ENCODE peak calls at places on chromosome 9, in eight cellular contexts. One of them, this sample, is unnamed.

GRCh38 chr9:109349431-109349846 is 28.6 kb upstream of the EPB41L4B start:
- DNase-seq in RWPE1: peak; percentile 57
- DNase-seq in breast epithelium: no peak
- DNase-seq in brain microvascular endothelial cell: peak; percentile 87
- DNase-seq in non-pigmented ciliary epithelial cell: peak; percentile 68
- DNase-seq in dorsolateral prefrontal cortex: no peak
- DNase-seq in SW480: no peak
- DNase-seq in CD4-positive, alpha-beta T cell: no peak
- DNase-seq in this sample: peak; percentile 53

GRCh38 chr9:112033237-112034215 is 136.9 kb downstream of the UGCG start:
- DNase-seq in RWPE1: no peak
- DNase-seq in breast epithelium: no peak
- DNase-seq in brain microvascular endothelial cell: no peak
- DNase-seq in non-pigmented ciliary epithelial cell: no peak
- DNase-seq in dorsolateral prefrontal cortex: no peak
- DNase-seq in SW480: no peak
- DNase-seq in CD4-positive, alpha-beta T cell: no peak
- DNase-seq in this sample: no peak

GRCh38 chr9:77386187-77386586 is 208.9 kb downstream of the VPS13A start:
- DNase-seq in RWPE1: no peak
- DNase-seq in breast epithelium: no peak
- DNase-seq in brain microvascular endothelial cell: no peak
- DNase-seq in non-pigmented ciliary epithelial cell: no peak
- DNase-seq in dorsolateral prefrontal cortex: no peak
- DNase-seq in SW480: no peak
- DNase-seq in CD4-positive, alpha-beta T cell: no peak
- DNase-seq in this sample: no peak

GRCh38 chr9:134434896-134435506 is 108.7 kb downstream of the RXRA start:
- DNase-seq in RWPE1: peak; percentile 90
- DNase-seq in breast epithelium: peak; percentile 96
- DNase-seq in brain microvascular endothelial cell: peak; percentile 91
- DNase-seq in non-pigmented ciliary epithelial cell: peak; percentile 83
- DNase-seq in dorsolateral prefrontal cortex: peak; percentile 92
- DNase-seq in SW480: peak; percentile 61
- DNase-seq in CD4-positive, alpha-beta T cell: no peak
- DNase-seq in this sample: peak; percentile 96

GRCh38 chr9:133130721-133131244 is 9.7 kb upstream of the RALGDS start:
- DNase-seq in RWPE1: no peak
- DNase-seq in breast epithelium: no peak
- DNase-seq in brain microvascular endothelial cell: no peak
- DNase-seq in non-pigmented ciliary epithelial cell: no peak
- DNase-seq in dorsolateral prefrontal cortex: no peak
- DNase-seq in SW480: no peak
- DNase-seq in CD4-positive, alpha-beta T cell: peak; percentile 60
- DNase-seq in this sample: no peak

GRCh38 chr9:21381752-21382339 is 3.4 kb downstream of the IFNA2 start:
- DNase-seq in RWPE1: no peak
- DNase-seq in breast epithelium: no peak
- DNase-seq in brain microvascular endothelial cell: no peak
- DNase-seq in non-pigmented ciliary epithelial cell: no peak
- DNase-seq in dorsolateral prefrontal cortex: no peak
- DNase-seq in SW480: peak; percentile 14
- DNase-seq in CD4-positive, alpha-beta T cell: no peak
- DNase-seq in this sample: peak; percentile 51

GRCh38 chr9:70091553-70091952 is 47.9 kb downstream of the MAMDC2 start:
- DNase-seq in RWPE1: no peak
- DNase-seq in breast epithelium: no peak
- DNase-seq in brain microvascular endothelial cell: no peak
- DNase-seq in non-pigmented ciliary epithelial cell: no peak
- DNase-seq in dorsolateral prefrontal cortex: no peak
- DNase-seq in SW480: no peak
- DNase-seq in CD4-positive, alpha-beta T cell: no peak
- DNase-seq in this sample: no peak

GRCh38 chr9:36074870-36075532 is 38.3 kb downstream of the RECK start:
- DNase-seq in RWPE1: peak; percentile 81
- DNase-seq in breast epithelium: peak; percentile 52
- DNase-seq in brain microvascular endothelial cell: peak; percentile 73
- DNase-seq in non-pigmented ciliary epithelial cell: peak; percentile 76
- DNase-seq in dorsolateral prefrontal cortex: peak; percentile 60
- DNase-seq in SW480: no peak
- DNase-seq in CD4-positive, alpha-beta T cell: no peak
- DNase-seq in this sample: peak; percentile 65

GRCh38 chr9:120353501-120353900 is 226.5 kb downstream of the CDK5RAP2 start:
- DNase-seq in RWPE1: no peak
- DNase-seq in breast epithelium: no peak
- DNase-seq in brain microvascular endothelial cell: no peak
- DNase-seq in non-pigmented ciliary epithelial cell: no peak
- DNase-seq in dorsolateral prefrontal cortex: no peak
- DNase-seq in SW480: peak; percentile 28
- DNase-seq in CD4-positive, alpha-beta T cell: no peak
- DNase-seq in this sample: peak; percentile 15

GRCh38 chr9:117783828-117784227 is 79.6 kb downstream of the TLR4 start:
- DNase-seq in RWPE1: no peak
- DNase-seq in breast epithelium: no peak
- DNase-seq in brain microvascular endothelial cell: no peak
- DNase-seq in non-pigmented ciliary epithelial cell: no peak
- DNase-seq in dorsolateral prefrontal cortex: no peak
- DNase-seq in SW480: no peak
- DNase-seq in CD4-positive, alpha-beta T cell: no peak
- DNase-seq in this sample: no peak

GRCh38 chr9:17906204-17906840 is 327.5 kb downstream of the SH3GL2 start:
- DNase-seq in RWPE1: no peak
- DNase-seq in breast epithelium: no peak
- DNase-seq in brain microvascular endothelial cell: no peak
- DNase-seq in non-pigmented ciliary epithelial cell: no peak
- DNase-seq in dorsolateral prefrontal cortex: no peak
- DNase-seq in SW480: no peak
- DNase-seq in CD4-positive, alpha-beta T cell: no peak
- DNase-seq in this sample: peak; percentile 53

GRCh38 chr9:123389698-123390097 is 33.7 kb downstream of the CRB2 start:
- DNase-seq in RWPE1: no peak
- DNase-seq in breast epithelium: no peak
- DNase-seq in brain microvascular endothelial cell: no peak
- DNase-seq in non-pigmented ciliary epithelial cell: no peak
- DNase-seq in dorsolateral prefrontal cortex: no peak
- DNase-seq in SW480: no peak
- DNase-seq in CD4-positive, alpha-beta T cell: no peak
- DNase-seq in this sample: no peak

GRCh38 chr9:80147866-80148265 is 576.1 kb downstream of the TLE4 start:
- DNase-seq in RWPE1: no peak
- DNase-seq in breast epithelium: no peak
- DNase-seq in brain microvascular endothelial cell: no peak
- DNase-seq in non-pigmented ciliary epithelial cell: no peak
- DNase-seq in dorsolateral prefrontal cortex: no peak
- DNase-seq in SW480: no peak
- DNase-seq in CD4-positive, alpha-beta T cell: no peak
- DNase-seq in this sample: no peak

GRCh38 chr9:36901528-36901927 is 132.5 kb downstream of the PAX5 start:
- DNase-seq in RWPE1: no peak
- DNase-seq in breast epithelium: no peak
- DNase-seq in brain microvascular endothelial cell: no peak
- DNase-seq in non-pigmented ciliary epithelial cell: no peak
- DNase-seq in dorsolateral prefrontal cortex: no peak
- DNase-seq in SW480: no peak
- DNase-seq in CD4-positive, alpha-beta T cell: no peak
- DNase-seq in this sample: no peak

GRCh38 chr9:87167616-87168015 is 220.3 kb upstream of the GAS1 start:
- DNase-seq in RWPE1: no peak
- DNase-seq in breast epithelium: no peak
- DNase-seq in brain microvascular endothelial cell: no peak
- DNase-seq in non-pigmented ciliary epithelial cell: no peak
- DNase-seq in dorsolateral prefrontal cortex: no peak
- DNase-seq in SW480: no peak
- DNase-seq in CD4-positive, alpha-beta T cell: no peak
- DNase-seq in this sample: no peak

GRCh38 chr9:34555002-34555348 is 32.2 kb upstream of the ENHO start:
- DNase-seq in RWPE1: no peak
- DNase-seq in breast epithelium: no peak
- DNase-seq in brain microvascular endothelial cell: no peak
- DNase-seq in non-pigmented ciliary epithelial cell: no peak
- DNase-seq in dorsolateral prefrontal cortex: peak; percentile 41
- DNase-seq in SW480: no peak
- DNase-seq in CD4-positive, alpha-beta T cell: no peak
- DNase-seq in this sample: peak; percentile 82

GRCh38 chr9:131724678-131725077 is 15.2 kb downstream of the RAPGEF1 start:
- DNase-seq in RWPE1: no peak
- DNase-seq in breast epithelium: no peak
- DNase-seq in brain microvascular endothelial cell: no peak
- DNase-seq in non-pigmented ciliary epithelial cell: no peak
- DNase-seq in dorsolateral prefrontal cortex: no peak
- DNase-seq in SW480: no peak
- DNase-seq in CD4-positive, alpha-beta T cell: no peak
- DNase-seq in this sample: no peak

GRCh38 chr9:16202221-16202620 is 649.4 kb downstream of the CCDC171 start:
- DNase-seq in RWPE1: no peak
- DNase-seq in breast epithelium: no peak
- DNase-seq in brain microvascular endothelial cell: no peak
- DNase-seq in non-pigmented ciliary epithelial cell: no peak
- DNase-seq in dorsolateral prefrontal cortex: no peak
- DNase-seq in SW480: no peak
- DNase-seq in CD4-positive, alpha-beta T cell: no peak
- DNase-seq in this sample: no peak

GRCh38 chr9:71306134-71306533 is 184.7 kb upstream of the TRPM3 start:
- DNase-seq in RWPE1: no peak
- DNase-seq in breast epithelium: no peak
- DNase-seq in brain microvascular endothelial cell: no peak
- DNase-seq in non-pigmented ciliary epithelial cell: no peak
- DNase-seq in dorsolateral prefrontal cortex: no peak
- DNase-seq in SW480: no peak
- DNase-seq in CD4-positive, alpha-beta T cell: no peak
- DNase-seq in this sample: no peak

GRCh38 chr9:98314381-98315066 is 59.1 kb upstream of the TBC1D2 start:
- DNase-seq in RWPE1: peak; percentile 70
- DNase-seq in breast epithelium: no peak
- DNase-seq in brain microvascular endothelial cell: no peak
- DNase-seq in non-pigmented ciliary epithelial cell: no peak
- DNase-seq in dorsolateral prefrontal cortex: no peak
- DNase-seq in SW480: no peak
- DNase-seq in CD4-positive, alpha-beta T cell: no peak
- DNase-seq in this sample: peak; percentile 38

GRCh38 chr9:131609116-131609830 is 64.0 kb downstream of the PRRT1B start:
- DNase-seq in RWPE1: peak; percentile 82
- DNase-seq in breast epithelium: no peak
- DNase-seq in brain microvascular endothelial cell: peak; percentile 32
- DNase-seq in non-pigmented ciliary epithelial cell: no peak
- DNase-seq in dorsolateral prefrontal cortex: no peak
- DNase-seq in SW480: no peak
- DNase-seq in CD4-positive, alpha-beta T cell: no peak
- DNase-seq in this sample: peak; percentile 49

GRCh38 chr9:37412431-37413151 is 9.9 kb upstream of the GRHPR start:
- DNase-seq in RWPE1: peak; percentile 73
- DNase-seq in breast epithelium: no peak
- DNase-seq in brain microvascular endothelial cell: no peak
- DNase-seq in non-pigmented ciliary epithelial cell: peak; percentile 17
- DNase-seq in dorsolateral prefrontal cortex: no peak
- DNase-seq in SW480: no peak
- DNase-seq in CD4-positive, alpha-beta T cell: no peak
- DNase-seq in this sample: no peak

GRCh38 chr9:130866474-130866965 is 30.1 kb downstream of the QRFP start:
- DNase-seq in RWPE1: peak; percentile 90
- DNase-seq in breast epithelium: peak; percentile 74
- DNase-seq in brain microvascular endothelial cell: peak; percentile 82
- DNase-seq in non-pigmented ciliary epithelial cell: no peak
- DNase-seq in dorsolateral prefrontal cortex: no peak
- DNase-seq in SW480: peak; percentile 95
- DNase-seq in CD4-positive, alpha-beta T cell: peak; percentile 34
- DNase-seq in this sample: peak; percentile 90

GRCh38 chr9:89953824-89954223 is 349.0 kb downstream of the GADD45G start:
- DNase-seq in RWPE1: no peak
- DNase-seq in breast epithelium: no peak
- DNase-seq in brain microvascular endothelial cell: no peak
- DNase-seq in non-pigmented ciliary epithelial cell: no peak
- DNase-seq in dorsolateral prefrontal cortex: no peak
- DNase-seq in SW480: no peak
- DNase-seq in CD4-positive, alpha-beta T cell: no peak
- DNase-seq in this sample: no peak

GRCh38 chr9:123310551-123311249 is 42.3 kb upstream of the STRBP start:
- DNase-seq in RWPE1: no peak
- DNase-seq in breast epithelium: no peak
- DNase-seq in brain microvascular endothelial cell: no peak
- DNase-seq in non-pigmented ciliary epithelial cell: no peak
- DNase-seq in dorsolateral prefrontal cortex: no peak
- DNase-seq in SW480: no peak
- DNase-seq in CD4-positive, alpha-beta T cell: no peak
- DNase-seq in this sample: no peak

GRCh38 chr9:72365525-72366256 is 683 bp upstream of the ZFAND5 start:
- DNase-seq in RWPE1: peak; percentile 49
- DNase-seq in breast epithelium: peak; percentile 80
- DNase-seq in brain microvascular endothelial cell: peak; percentile 81
- DNase-seq in non-pigmented ciliary epithelial cell: no peak
- DNase-seq in dorsolateral prefrontal cortex: peak; percentile 77
- DNase-seq in SW480: peak; percentile 85
- DNase-seq in CD4-positive, alpha-beta T cell: peak; percentile 44
- DNase-seq in this sample: peak; percentile 92

GRCh38 chr9:37262410-37262809 is 142.0 kb downstream of the ZCCHC7 start:
- DNase-seq in RWPE1: no peak
- DNase-seq in breast epithelium: no peak
- DNase-seq in brain microvascular endothelial cell: peak; percentile 25
- DNase-seq in non-pigmented ciliary epithelial cell: no peak
- DNase-seq in dorsolateral prefrontal cortex: no peak
- DNase-seq in SW480: peak; percentile 13
- DNase-seq in CD4-positive, alpha-beta T cell: no peak
- DNase-seq in this sample: peak; percentile 35

This sample was measured in hepatocyte.